ENCODE peak calls at places on chromosomes 16 and 17, in four cellular contexts. One of them, this sample, is unnamed.

GRCh38 chr16:11099672-11100195 is 155.4 kb downstream of the CLEC16A start:
- DNase-seq in stimulated activated CD4-positive, alpha-beta T cell treated with anti-CD3 and anti-CD28 coated beads, Interleukin-15, amount 100 ng/mL, for 1 hour: no peak
- DNase-seq in glomerular endothelial cell: no peak
- DNase-seq in activated naive CD4-positive, alpha-beta T cell treated with anti-CD3 and anti-CD28 coated beads for 36 hours: no peak
- DNase-seq in this sample: no peak

GRCh38 chr17:48555183-48555615 is 10.3 kb upstream of the HOXB2 start:
- DNase-seq in activated naive CD4-positive, alpha-beta T cell treated with anti-CD3 and anti-CD28 coated beads for 36 hours: no peak
- DNase-seq in glomerular endothelial cell: no peak
- DNase-seq in stimulated activated CD4-positive, alpha-beta T cell treated with anti-CD3 and anti-CD28 coated beads, Interleukin-15, amount 100 ng/mL, for 1 hour: no peak
- DNase-seq in this sample: no peak

GRCh38 chr16:3189869-3190268 is 1.9 kb downstream of the OR1F1 start:
- DNase-seq in activated naive CD4-positive, alpha-beta T cell treated with anti-CD3 and anti-CD28 coated beads for 36 hours: no peak
- DNase-seq in glomerular endothelial cell: no peak
- DNase-seq in stimulated activated CD4-positive, alpha-beta T cell treated with anti-CD3 and anti-CD28 coated beads, Interleukin-15, amount 100 ng/mL, for 1 hour: no peak
- DNase-seq in this sample: no peak

GRCh38 chr17:76277300-76278267 is 12.4 kb downstream of the UBALD2 start:
- DNase-seq in stimulated activated CD4-positive, alpha-beta T cell treated with anti-CD3 and anti-CD28 coated beads, Interleukin-15, amount 100 ng/mL, for 1 hour: no peak
- DNase-seq in glomerular endothelial cell: no peak
- DNase-seq in activated naive CD4-positive, alpha-beta T cell treated with anti-CD3 and anti-CD28 coated beads for 36 hours: no peak
- DNase-seq in this sample: no peak

GRCh38 chr17:53353919-53354351 is 468.8 kb upstream of the KIF2B start:
- DNase-seq in stimulated activated CD4-positive, alpha-beta T cell treated with anti-CD3 and anti-CD28 coated beads, Interleukin-15, amount 100 ng/mL, for 1 hour: no peak
- DNase-seq in activated naive CD4-positive, alpha-beta T cell treated with anti-CD3 and anti-CD28 coated beads for 36 hours: no peak
- DNase-seq in glomerular endothelial cell: no peak
- DNase-seq in this sample: peak; percentile 91

GRCh38 chr17:81860756-81861568 is 627 bp upstream of the P4HB start:
- DNase-seq in glomerular endothelial cell: peak; percentile 100
- DNase-seq in activated naive CD4-positive, alpha-beta T cell treated with anti-CD3 and anti-CD28 coated beads for 36 hours: peak; percentile 99
- DNase-seq in stimulated activated CD4-positive, alpha-beta T cell treated with anti-CD3 and anti-CD28 coated beads, Interleukin-15, amount 100 ng/mL, for 1 hour: peak; percentile 99
- DNase-seq in this sample: peak; percentile 100

GRCh38 chr16:89863741-89864391 is 9.5 kb upstream of the TCF25 start:
- DNase-seq in activated naive CD4-positive, alpha-beta T cell treated with anti-CD3 and anti-CD28 coated beads for 36 hours: peak; percentile 63
- DNase-seq in glomerular endothelial cell: peak; percentile 58
- DNase-seq in stimulated activated CD4-positive, alpha-beta T cell treated with anti-CD3 and anti-CD28 coated beads, Interleukin-15, amount 100 ng/mL, for 1 hour: no peak
- DNase-seq in this sample: peak; percentile 44

GRCh38 chr17:1512351-1512750 is 4.1 kb downstream of the INPP5K start:
- DNase-seq in stimulated activated CD4-positive, alpha-beta T cell treated with anti-CD3 and anti-CD28 coated beads, Interleukin-15, amount 100 ng/mL, for 1 hour: no peak
- DNase-seq in glomerular endothelial cell: no peak
- DNase-seq in activated naive CD4-positive, alpha-beta T cell treated with anti-CD3 and anti-CD28 coated beads for 36 hours: no peak
- DNase-seq in this sample: no peak

GRCh38 chr17:57946798-57947358 is 8.3 kb downstream of the CUEDC1 start:
- DNase-seq in stimulated activated CD4-positive, alpha-beta T cell treated with anti-CD3 and anti-CD28 coated beads, Interleukin-15, amount 100 ng/mL, for 1 hour: no peak
- DNase-seq in glomerular endothelial cell: no peak
- DNase-seq in activated naive CD4-positive, alpha-beta T cell treated with anti-CD3 and anti-CD28 coated beads for 36 hours: peak; percentile 31
- DNase-seq in this sample: peak; percentile 56

GRCh38 chr16:69706975-69707340 is 19.4 kb downstream of the NQO1 start:
- DNase-seq in activated naive CD4-positive, alpha-beta T cell treated with anti-CD3 and anti-CD28 coated beads for 36 hours: no peak
- DNase-seq in stimulated activated CD4-positive, alpha-beta T cell treated with anti-CD3 and anti-CD28 coated beads, Interleukin-15, amount 100 ng/mL, for 1 hour: no peak
- DNase-seq in glomerular endothelial cell: no peak
- DNase-seq in this sample: no peak

GRCh38 chr17:3896108-3897099 is 3.6 kb upstream of the CAMKK1 start:
- DNase-seq in activated naive CD4-positive, alpha-beta T cell treated with anti-CD3 and anti-CD28 coated beads for 36 hours: no peak
- DNase-seq in stimulated activated CD4-positive, alpha-beta T cell treated with anti-CD3 and anti-CD28 coated beads, Interleukin-15, amount 100 ng/mL, for 1 hour: no peak
- DNase-seq in glomerular endothelial cell: no peak
- DNase-seq in this sample: no peak

GRCh38 chr17:2232244-2232638 is 71.3 kb downstream of the SMG6 start:
- DNase-seq in activated naive CD4-positive, alpha-beta T cell treated with anti-CD3 and anti-CD28 coated beads for 36 hours: no peak
- DNase-seq in stimulated activated CD4-positive, alpha-beta T cell treated with anti-CD3 and anti-CD28 coated beads, Interleukin-15, amount 100 ng/mL, for 1 hour: no peak
- DNase-seq in glomerular endothelial cell: no peak
- DNase-seq in this sample: no peak

GRCh38 chr16:71373073-71373472 is 14.6 kb downstream of the CALB2 start:
- DNase-seq in glomerular endothelial cell: no peak
- DNase-seq in stimulated activated CD4-positive, alpha-beta T cell treated with anti-CD3 and anti-CD28 coated beads, Interleukin-15, amount 100 ng/mL, for 1 hour: no peak
- DNase-seq in activated naive CD4-positive, alpha-beta T cell treated with anti-CD3 and anti-CD28 coated beads for 36 hours: no peak
- DNase-seq in this sample: peak; percentile 81

GRCh38 chr17:56822725-56823124 is 11.0 kb downstream of the C17orf67 start:
- DNase-seq in glomerular endothelial cell: no peak
- DNase-seq in stimulated activated CD4-positive, alpha-beta T cell treated with anti-CD3 and anti-CD28 coated beads, Interleukin-15, amount 100 ng/mL, for 1 hour: no peak
- DNase-seq in activated naive CD4-positive, alpha-beta T cell treated with anti-CD3 and anti-CD28 coated beads for 36 hours: no peak
- DNase-seq in this sample: no peak

GRCh38 chr16:67537636-67538591 is 9.3 kb downstream of the RIPOR1 start:
- DNase-seq in activated naive CD4-positive, alpha-beta T cell treated with anti-CD3 and anti-CD28 coated beads for 36 hours: peak; percentile 75
- DNase-seq in glomerular endothelial cell: no peak
- DNase-seq in stimulated activated CD4-positive, alpha-beta T cell treated with anti-CD3 and anti-CD28 coated beads, Interleukin-15, amount 100 ng/mL, for 1 hour: peak; percentile 46
- DNase-seq in this sample: no peak

GRCh38 chr16:74771656-74772315 is 2.8 kb downstream of the FA2H start:
- DNase-seq in stimulated activated CD4-positive, alpha-beta T cell treated with anti-CD3 and anti-CD28 coated beads, Interleukin-15, amount 100 ng/mL, for 1 hour: no peak
- DNase-seq in activated naive CD4-positive, alpha-beta T cell treated with anti-CD3 and anti-CD28 coated beads for 36 hours: no peak
- DNase-seq in glomerular endothelial cell: no peak
- DNase-seq in this sample: no peak

GRCh38 chr16:89409161-89409711 is 81.1 kb downstream of the ANKRD11 start:
- DNase-seq in glomerular endothelial cell: no peak
- DNase-seq in stimulated activated CD4-positive, alpha-beta T cell treated with anti-CD3 and anti-CD28 coated beads, Interleukin-15, amount 100 ng/mL, for 1 hour: no peak
- DNase-seq in activated naive CD4-positive, alpha-beta T cell treated with anti-CD3 and anti-CD28 coated beads for 36 hours: peak; percentile 70
- DNase-seq in this sample: no peak

GRCh38 chr17:2704890-2705248 is 6.7 kb downstream of the CLUH start:
- DNase-seq in stimulated activated CD4-positive, alpha-beta T cell treated with anti-CD3 and anti-CD28 coated beads, Interleukin-15, amount 100 ng/mL, for 1 hour: no peak
- DNase-seq in activated naive CD4-positive, alpha-beta T cell treated with anti-CD3 and anti-CD28 coated beads for 36 hours: no peak
- DNase-seq in glomerular endothelial cell: no peak
- DNase-seq in this sample: no peak

GRCh38 chr16:66521951-66522771 is 27.8 kb downstream of the TK2 start:
- DNase-seq in stimulated activated CD4-positive, alpha-beta T cell treated with anti-CD3 and anti-CD28 coated beads, Interleukin-15, amount 100 ng/mL, for 1 hour: peak; percentile 73
- DNase-seq in activated naive CD4-positive, alpha-beta T cell treated with anti-CD3 and anti-CD28 coated beads for 36 hours: peak; percentile 98
- DNase-seq in glomerular endothelial cell: no peak
- DNase-seq in this sample: peak; percentile 86

GRCh38 chr16:86343111-86343642 is 167.2 kb upstream of the FOXF1 start:
- DNase-seq in glomerular endothelial cell: peak; percentile 54
- DNase-seq in stimulated activated CD4-positive, alpha-beta T cell treated with anti-CD3 and anti-CD28 coated beads, Interleukin-15, amount 100 ng/mL, for 1 hour: no peak
- DNase-seq in activated naive CD4-positive, alpha-beta T cell treated with anti-CD3 and anti-CD28 coated beads for 36 hours: no peak
- DNase-seq in this sample: peak; percentile 35

GRCh38 chr17:61395983-61396585 is 3.6 kb upstream of the TBX2 start:
- DNase-seq in stimulated activated CD4-positive, alpha-beta T cell treated with anti-CD3 and anti-CD28 coated beads, Interleukin-15, amount 100 ng/mL, for 1 hour: no peak
- DNase-seq in glomerular endothelial cell: no peak
- DNase-seq in activated naive CD4-positive, alpha-beta T cell treated with anti-CD3 and anti-CD28 coated beads for 36 hours: no peak
- DNase-seq in this sample: no peak

GRCh38 chr17:2053380-2054261 is 1.3 kb upstream of the HIC1 start:
- DNase-seq in stimulated activated CD4-positive, alpha-beta T cell treated with anti-CD3 and anti-CD28 coated beads, Interleukin-15, amount 100 ng/mL, for 1 hour: peak; percentile 68
- DNase-seq in glomerular endothelial cell: no peak
- DNase-seq in activated naive CD4-positive, alpha-beta T cell treated with anti-CD3 and anti-CD28 coated beads for 36 hours: peak; percentile 82
- DNase-seq in this sample: peak; percentile 44

GRCh38 chr16:29901607-29901945 is 1.3 kb downstream of the ASPHD1 start:
- DNase-seq in glomerular endothelial cell: no peak
- DNase-seq in stimulated activated CD4-positive, alpha-beta T cell treated with anti-CD3 and anti-CD28 coated beads, Interleukin-15, amount 100 ng/mL, for 1 hour: no peak
- DNase-seq in activated naive CD4-positive, alpha-beta T cell treated with anti-CD3 and anti-CD28 coated beads for 36 hours: no peak
- DNase-seq in this sample: no peak

GRCh38 chr16:68446941-68447675 is 1.2 kb downstream of the SMPD3 start:
- DNase-seq in activated naive CD4-positive, alpha-beta T cell treated with anti-CD3 and anti-CD28 coated beads for 36 hours: no peak
- DNase-seq in glomerular endothelial cell: no peak
- DNase-seq in stimulated activated CD4-positive, alpha-beta T cell treated with anti-CD3 and anti-CD28 coated beads, Interleukin-15, amount 100 ng/mL, for 1 hour: no peak
- DNase-seq in this sample: no peak

GRCh38 chr17:6913608-6914443 is 82.0 kb upstream of the ALOX12 start:
- DNase-seq in glomerular endothelial cell: no peak
- DNase-seq in stimulated activated CD4-positive, alpha-beta T cell treated with anti-CD3 and anti-CD28 coated beads, Interleukin-15, amount 100 ng/mL, for 1 hour: peak; percentile 68
- DNase-seq in activated naive CD4-positive, alpha-beta T cell treated with anti-CD3 and anti-CD28 coated beads for 36 hours: peak; percentile 85
- DNase-seq in this sample: peak; percentile 16

GRCh38 chr17:46063239-46063638 is 64.2 kb downstream of the STH start:
- DNase-seq in activated naive CD4-positive, alpha-beta T cell treated with anti-CD3 and anti-CD28 coated beads for 36 hours: no peak
- DNase-seq in stimulated activated CD4-positive, alpha-beta T cell treated with anti-CD3 and anti-CD28 coated beads, Interleukin-15, amount 100 ng/mL, for 1 hour: no peak
- DNase-seq in glomerular endothelial cell: no peak
- DNase-seq in this sample: peak; percentile 80

GRCh38 chr17:63932008-63932561 is at the start of gene CD79B:
- DNase-seq in glomerular endothelial cell: no peak
- DNase-seq in stimulated activated CD4-positive, alpha-beta T cell treated with anti-CD3 and anti-CD28 coated beads, Interleukin-15, amount 100 ng/mL, for 1 hour: no peak
- DNase-seq in activated naive CD4-positive, alpha-beta T cell treated with anti-CD3 and anti-CD28 coated beads for 36 hours: peak; percentile 78
- DNase-seq in this sample: no peak

GRCh38 chr16:1997591-1998359 is 8.0 kb downstream of the SYNGR3 start:
- DNase-seq in activated naive CD4-positive, alpha-beta T cell treated with anti-CD3 and anti-CD28 coated beads for 36 hours: no peak
- DNase-seq in glomerular endothelial cell: no peak
- DNase-seq in stimulated activated CD4-positive, alpha-beta T cell treated with anti-CD3 and anti-CD28 coated beads, Interleukin-15, amount 100 ng/mL, for 1 hour: no peak
- DNase-seq in this sample: no peak

GRCh38 chr16:48647794-48648193 is 37.8 kb upstream of the N4BP1 start:
- DNase-seq in activated naive CD4-positive, alpha-beta T cell treated with anti-CD3 and anti-CD28 coated beads for 36 hours: no peak
- DNase-seq in stimulated activated CD4-positive, alpha-beta T cell treated with anti-CD3 and anti-CD28 coated beads, Interleukin-15, amount 100 ng/mL, for 1 hour: no peak
- DNase-seq in glomerular endothelial cell: no peak
- DNase-seq in this sample: no peak

GRCh38 chr17:78378225-78379133 is at the start of gene PGS1:
- DNase-seq in glomerular endothelial cell: no peak
- DNase-seq in activated naive CD4-positive, alpha-beta T cell treated with anti-CD3 and anti-CD28 coated beads for 36 hours: peak; percentile 86
- DNase-seq in stimulated activated CD4-positive, alpha-beta T cell treated with anti-CD3 and anti-CD28 coated beads, Interleukin-15, amount 100 ng/mL, for 1 hour: peak; percentile 73
- DNase-seq in this sample: peak; percentile 69

GRCh38 chr17:60127068-60128064 is 22.4 kb upstream of the CA4 start:
- DNase-seq in glomerular endothelial cell: no peak
- DNase-seq in stimulated activated CD4-positive, alpha-beta T cell treated with anti-CD3 and anti-CD28 coated beads, Interleukin-15, amount 100 ng/mL, for 1 hour: no peak
- DNase-seq in activated naive CD4-positive, alpha-beta T cell treated with anti-CD3 and anti-CD28 coated beads for 36 hours: no peak
- DNase-seq in this sample: no peak